ENCODE peak calls at places on chromosomes 6 and 20, in ten cellular contexts. One of them, this sample, is unnamed.

GRCh38 chr6:166307981-166308768 is at the start of gene PRR18:
- DNase-seq in nephron progenitor cell: peak; percentile 56
- DNase-seq in SHP77: no peak
- DNase-seq in SW480: peak; percentile 42
- DNase-seq in activated CD4-positive, CD25-positive, alpha-beta regulatory T cell treated with anti-CD3 and anti-CD28 coated beads, Interleukin-2, amount 50 U/mL, for 72 hours: no peak
- DNase-seq in lower leg skin: no peak
- DNase-seq in iPS-NIHi11: peak; percentile 53
- DNase-seq in ureter: no peak
- DNase-seq in stimulated activated CD4-positive, alpha-beta T cell treated with anti-CD3 and anti-CD28 coated beads, Interleukin-12 subunit alpha, Interleukin-12 subunit beta, amount 100 ng/mL, for 4 hours: peak; percentile 7
- DNase-seq in SK-MEL-5: no peak
- DNase-seq in this sample: peak; percentile 75

GRCh38 chr20:64102647-64103354 is 4.6 kb downstream of the NPBWR2 start:
- DNase-seq in nephron progenitor cell: peak; percentile 63
- DNase-seq in SHP77: peak; percentile 84
- DNase-seq in SW480: no peak
- DNase-seq in activated CD4-positive, CD25-positive, alpha-beta regulatory T cell treated with anti-CD3 and anti-CD28 coated beads, Interleukin-2, amount 50 U/mL, for 72 hours: peak; percentile 28
- DNase-seq in lower leg skin: peak; percentile 74
- DNase-seq in iPS-NIHi11: peak; percentile 69
- DNase-seq in ureter: no peak
- DNase-seq in stimulated activated CD4-positive, alpha-beta T cell treated with anti-CD3 and anti-CD28 coated beads, Interleukin-12 subunit alpha, Interleukin-12 subunit beta, amount 100 ng/mL, for 4 hours: no peak
- DNase-seq in SK-MEL-5: no peak
- DNase-seq in this sample: no peak

GRCh38 chr6:46269447-46270229 is 98.9 kb upstream of the ENPP5 start:
- DNase-seq in nephron progenitor cell: no peak
- DNase-seq in SHP77: no peak
- DNase-seq in SW480: no peak
- DNase-seq in activated CD4-positive, CD25-positive, alpha-beta regulatory T cell treated with anti-CD3 and anti-CD28 coated beads, Interleukin-2, amount 50 U/mL, for 72 hours: no peak
- DNase-seq in lower leg skin: no peak
- DNase-seq in iPS-NIHi11: no peak
- DNase-seq in ureter: no peak
- DNase-seq in stimulated activated CD4-positive, alpha-beta T cell treated with anti-CD3 and anti-CD28 coated beads, Interleukin-12 subunit alpha, Interleukin-12 subunit beta, amount 100 ng/mL, for 4 hours: no peak
- DNase-seq in SK-MEL-5: no peak
- DNase-seq in this sample: no peak

GRCh38 chr6:167672738-167673137 is 154.0 kb upstream of the AFDN start:
- DNase-seq in nephron progenitor cell: no peak
- DNase-seq in SHP77: no peak
- DNase-seq in SW480: no peak
- DNase-seq in activated CD4-positive, CD25-positive, alpha-beta regulatory T cell treated with anti-CD3 and anti-CD28 coated beads, Interleukin-2, amount 50 U/mL, for 72 hours: no peak
- DNase-seq in lower leg skin: no peak
- DNase-seq in iPS-NIHi11: no peak
- DNase-seq in ureter: no peak
- DNase-seq in stimulated activated CD4-positive, alpha-beta T cell treated with anti-CD3 and anti-CD28 coated beads, Interleukin-12 subunit alpha, Interleukin-12 subunit beta, amount 100 ng/mL, for 4 hours: no peak
- DNase-seq in SK-MEL-5: no peak
- DNase-seq in this sample: no peak

GRCh38 chr6:53348436-53349208 is at the start of gene ELOVL5:
- DNase-seq in nephron progenitor cell: peak; percentile 96
- DNase-seq in SHP77: peak; percentile 95
- DNase-seq in SW480: peak; percentile 90
- DNase-seq in activated CD4-positive, CD25-positive, alpha-beta regulatory T cell treated with anti-CD3 and anti-CD28 coated beads, Interleukin-2, amount 50 U/mL, for 72 hours: peak; percentile 94
- DNase-seq in lower leg skin: peak; percentile 99
- DNase-seq in iPS-NIHi11: peak; percentile 87
- DNase-seq in ureter: peak; percentile 97
- DNase-seq in stimulated activated CD4-positive, alpha-beta T cell treated with anti-CD3 and anti-CD28 coated beads, Interleukin-12 subunit alpha, Interleukin-12 subunit beta, amount 100 ng/mL, for 4 hours: peak; percentile 97
- DNase-seq in SK-MEL-5: peak; percentile 97
- DNase-seq in this sample: peak; percentile 92

GRCh38 chr20:2165871-2166270 is 64.2 kb downstream of the STK35 start:
- DNase-seq in nephron progenitor cell: no peak
- DNase-seq in SHP77: no peak
- DNase-seq in SW480: no peak
- DNase-seq in activated CD4-positive, CD25-positive, alpha-beta regulatory T cell treated with anti-CD3 and anti-CD28 coated beads, Interleukin-2, amount 50 U/mL, for 72 hours: no peak
- DNase-seq in lower leg skin: peak; percentile 54
- DNase-seq in iPS-NIHi11: no peak
- DNase-seq in ureter: no peak
- DNase-seq in stimulated activated CD4-positive, alpha-beta T cell treated with anti-CD3 and anti-CD28 coated beads, Interleukin-12 subunit alpha, Interleukin-12 subunit beta, amount 100 ng/mL, for 4 hours: no peak
- DNase-seq in SK-MEL-5: no peak
- DNase-seq in this sample: no peak

GRCh38 chr20:19944772-19945459 is 72.2 kb upstream of the NAA20 start:
- DNase-seq in nephron progenitor cell: no peak
- DNase-seq in SHP77: no peak
- DNase-seq in SW480: no peak
- DNase-seq in activated CD4-positive, CD25-positive, alpha-beta regulatory T cell treated with anti-CD3 and anti-CD28 coated beads, Interleukin-2, amount 50 U/mL, for 72 hours: no peak
- DNase-seq in lower leg skin: no peak
- DNase-seq in iPS-NIHi11: no peak
- DNase-seq in ureter: no peak
- DNase-seq in stimulated activated CD4-positive, alpha-beta T cell treated with anti-CD3 and anti-CD28 coated beads, Interleukin-12 subunit alpha, Interleukin-12 subunit beta, amount 100 ng/mL, for 4 hours: no peak
- DNase-seq in SK-MEL-5: no peak
- DNase-seq in this sample: no peak

GRCh38 chr20:44610313-44610965 is 28.1 kb downstream of the PKIG start:
- DNase-seq in nephron progenitor cell: no peak
- DNase-seq in SHP77: no peak
- DNase-seq in SW480: no peak
- DNase-seq in activated CD4-positive, CD25-positive, alpha-beta regulatory T cell treated with anti-CD3 and anti-CD28 coated beads, Interleukin-2, amount 50 U/mL, for 72 hours: no peak
- DNase-seq in lower leg skin: peak; percentile 68
- DNase-seq in iPS-NIHi11: no peak
- DNase-seq in ureter: no peak
- DNase-seq in stimulated activated CD4-positive, alpha-beta T cell treated with anti-CD3 and anti-CD28 coated beads, Interleukin-12 subunit alpha, Interleukin-12 subunit beta, amount 100 ng/mL, for 4 hours: no peak
- DNase-seq in SK-MEL-5: no peak
- DNase-seq in this sample: no peak

GRCh38 chr20:43942661-43943285 is 28.1 kb downstream of the TOX2 start:
- DNase-seq in nephron progenitor cell: no peak
- DNase-seq in SHP77: no peak
- DNase-seq in SW480: peak; percentile 53
- DNase-seq in activated CD4-positive, CD25-positive, alpha-beta regulatory T cell treated with anti-CD3 and anti-CD28 coated beads, Interleukin-2, amount 50 U/mL, for 72 hours: no peak
- DNase-seq in lower leg skin: no peak
- DNase-seq in iPS-NIHi11: no peak
- DNase-seq in ureter: no peak
- DNase-seq in stimulated activated CD4-positive, alpha-beta T cell treated with anti-CD3 and anti-CD28 coated beads, Interleukin-12 subunit alpha, Interleukin-12 subunit beta, amount 100 ng/mL, for 4 hours: no peak
- DNase-seq in SK-MEL-5: no peak
- DNase-seq in this sample: no peak

GRCh38 chr20:23857954-23858565 is 21.5 kb downstream of the CST5 start:
- DNase-seq in nephron progenitor cell: peak; percentile 51
- DNase-seq in SHP77: no peak
- DNase-seq in SW480: no peak
- DNase-seq in activated CD4-positive, CD25-positive, alpha-beta regulatory T cell treated with anti-CD3 and anti-CD28 coated beads, Interleukin-2, amount 50 U/mL, for 72 hours: no peak
- DNase-seq in lower leg skin: no peak
- DNase-seq in iPS-NIHi11: no peak
- DNase-seq in ureter: no peak
- DNase-seq in stimulated activated CD4-positive, alpha-beta T cell treated with anti-CD3 and anti-CD28 coated beads, Interleukin-12 subunit alpha, Interleukin-12 subunit beta, amount 100 ng/mL, for 4 hours: no peak
- DNase-seq in SK-MEL-5: peak; percentile 77
- DNase-seq in this sample: no peak

GRCh38 chr20:57881466-57882405 is 171.9 kb upstream of the PMEPA1 start:
- DNase-seq in nephron progenitor cell: no peak
- DNase-seq in SHP77: no peak
- DNase-seq in SW480: no peak
- DNase-seq in activated CD4-positive, CD25-positive, alpha-beta regulatory T cell treated with anti-CD3 and anti-CD28 coated beads, Interleukin-2, amount 50 U/mL, for 72 hours: no peak
- DNase-seq in lower leg skin: peak; percentile 79
- DNase-seq in iPS-NIHi11: no peak
- DNase-seq in ureter: peak; percentile 34
- DNase-seq in stimulated activated CD4-positive, alpha-beta T cell treated with anti-CD3 and anti-CD28 coated beads, Interleukin-12 subunit alpha, Interleukin-12 subunit beta, amount 100 ng/mL, for 4 hours: no peak
- DNase-seq in SK-MEL-5: no peak
- DNase-seq in this sample: peak; percentile 80

GRCh38 chr20:62816879-62817873 is at the start of gene COL9A3:
- DNase-seq in nephron progenitor cell: peak; percentile 66
- DNase-seq in SHP77: no peak
- DNase-seq in SW480: peak; percentile 78
- DNase-seq in activated CD4-positive, CD25-positive, alpha-beta regulatory T cell treated with anti-CD3 and anti-CD28 coated beads, Interleukin-2, amount 50 U/mL, for 72 hours: no peak
- DNase-seq in lower leg skin: no peak
- DNase-seq in iPS-NIHi11: peak; percentile 64
- DNase-seq in ureter: no peak
- DNase-seq in stimulated activated CD4-positive, alpha-beta T cell treated with anti-CD3 and anti-CD28 coated beads, Interleukin-12 subunit alpha, Interleukin-12 subunit beta, amount 100 ng/mL, for 4 hours: no peak
- DNase-seq in SK-MEL-5: peak; percentile 42
- DNase-seq in this sample: peak; percentile 72

This sample was measured in SK-N-SH.